ENCODE peak calls at places on chromosome 1, in nine cellular contexts. D, G, S, I, Y, U, F, A and M are unnamed samples.

GRCh38 chr1:196355206-196355786 is 252.9 kb downstream of the KCNT2 start:
- DNase-seq in D (peak; percentile 36), G (peak; percentile 25), I (no peak), F (no peak), U (peak; percentile 41), S (no peak), Y (no peak), A (peak; percentile 62), M (peak; percentile 62)

GRCh38 chr1:110542730-110543129 is 23.8 kb upstream of the KCNA10 start:
- DNase-seq in Y (no peak), D (peak; percentile 41), I (no peak), A (peak; percentile 55), G (peak; percentile 37), S (no peak), F (no peak), U (peak; percentile 15), M (peak; percentile 72)

GRCh38 chr1:51969038-51969705 is 21.3 kb downstream of the RAB3B start:
- DNase-seq in F (peak; percentile 96), G (no peak), U (peak; percentile 39), A (peak; percentile 65), I (no peak), S (no peak), Y (no peak), D (peak; percentile 94), M (peak; percentile 24)

GRCh38 chr1:21237386-21238088 is 52.7 kb downstream of the ECE1 start:
- DNase-seq in I (no peak), F (no peak), A (no peak), D (no peak), S (no peak), G (no peak), Y (no peak), U (no peak), M (no peak)

GRCh38 chr1:84479998-84480397 is 932 bp downstream of the RPF1 start:
- DNase-seq in S (no peak), Y (no peak), D (no peak), A (no peak), G (no peak), U (no peak), F (no peak), I (no peak), M (peak; percentile 10)

GRCh38 chr1:203402609-203403337 is 51.9 kb upstream of the FMOD start:
- DNase-seq in A (peak; percentile 86), S (no peak), F (no peak), G (no peak), Y (no peak), D (peak; percentile 28), U (no peak), I (no peak), M (peak; percentile 58)

GRCh38 chr1:95321516-95321915 is 87.5 kb downstream of the RWDD3 start:
- DNase-seq in U (no peak), F (no peak), S (no peak), G (no peak), D (no peak), I (no peak), A (no peak), Y (no peak), M (no peak)

GRCh38 chr1:1123581-1124507 is 8.0 kb upstream of the C1orf159 start:
- DNase-seq in I (no peak), Y (no peak), A (peak; percentile 18), D (no peak), G (no peak), F (peak; percentile 96), S (peak; percentile 30), U (no peak), M (no peak)

GRCh38 chr1:225657462-225657989 is 4.6 kb upstream of the ENAH start:
- DNase-seq in F (peak; percentile 77), S (peak; percentile 35), A (peak; percentile 71), U (no peak), G (no peak), I (no peak), D (peak; percentile 83), Y (no peak), M (peak; percentile 94)

GRCh38 chr1:210418863-210419641 is 90.3 kb downstream of the HHAT start:
- DNase-seq in S (no peak), A (no peak), Y (no peak), G (no peak), I (no peak), U (no peak), F (no peak), D (no peak), M (no peak)

GRCh38 chr1:83574749-83575148 is 424.2 kb downstream of the TTLL7 start:
- DNase-seq in F (no peak), D (no peak), A (no peak), Y (no peak), U (no peak), G (peak; percentile 15), I (no peak), S (no peak), M (no peak)

GRCh38 chr1:31572323-31573104 is 3.8 kb upstream of the TINAGL1 start:
- DNase-seq in F (peak; percentile 78), D (no peak), A (peak; percentile 55), I (no peak), U (no peak), Y (no peak), G (no peak), S (no peak), M (peak; percentile 70)

GRCh38 chr1:226577401-226578180 is 29.0 kb downstream of the STUM start:
- DNase-seq in G (no peak), I (no peak), S (no peak), A (no peak), Y (no peak), D (no peak), F (no peak), U (no peak), M (no peak)

GRCh38 chr1:88973520-88974137 is 18.8 kb downstream of the KYAT3 start:
- DNase-seq in Y (no peak), A (peak; percentile 59), F (no peak), G (peak; percentile 58), D (peak; percentile 41), S (no peak), I (peak; percentile 28), U (peak; percentile 24), M (peak; percentile 53)

GRCh38 chr1:206555473-206555935 is 48.2 kb downstream of the RASSF5 start:
- DNase-seq in A (peak; percentile 42), S (no peak), F (peak; percentile 78), U (no peak), D (peak; percentile 7), I (peak; percentile 58), Y (no peak), G (peak; percentile 82), M (no peak)

GRCh38 chr1:4975856-4976255 is 321.4 kb downstream of the AJAP1 start:
- DNase-seq in I (no peak), S (no peak), F (no peak), A (no peak), U (no peak), D (no peak), Y (no peak), G (no peak), M (no peak)

GRCh38 chr1:154683820-154684219 is 75.8 kb upstream of the ADAR start:
- DNase-seq in G (no peak), Y (no peak), F (no peak), I (no peak), D (no peak), U (no peak), A (no peak), S (no peak), M (no peak)

DNA sequence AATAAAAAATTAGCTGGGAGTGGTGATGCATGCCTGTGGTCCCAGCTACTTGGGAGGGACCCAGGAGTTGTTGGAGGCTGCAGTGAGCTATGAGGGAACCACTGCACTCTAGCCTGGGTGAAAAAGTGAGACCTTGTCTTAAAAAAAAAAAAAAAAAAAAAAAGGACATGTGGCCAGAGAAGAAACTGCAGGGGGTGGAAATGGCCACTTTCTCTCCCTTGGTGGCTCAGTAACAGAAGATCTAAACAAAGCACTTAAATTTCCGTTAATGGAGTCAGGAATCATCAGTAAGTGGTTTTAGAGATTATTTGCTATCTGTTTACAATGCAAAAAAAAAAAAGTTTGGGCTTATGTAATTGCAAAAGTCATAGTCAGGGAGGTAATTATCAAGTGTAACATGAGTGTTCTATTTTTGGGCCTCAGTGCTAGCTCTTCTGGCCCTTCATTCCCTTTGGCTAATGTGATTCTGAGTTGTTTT is 19.3 kb upstream of the OPRD1 start:
- DNase-seq in I (no peak), U (no peak), S (no peak), G (no peak), D (no peak), Y (no peak), F (peak; percentile 59), A (no peak), M (no peak)
- TF ChIP-seq CTCF in I (peak; percentile 13), U (no peak), S (peak; percentile 17), G (no peak), D (peak; percentile 29), Y (no peak), F (peak; percentile 18), A (peak; percentile 10), M (no peak)

DNA sequence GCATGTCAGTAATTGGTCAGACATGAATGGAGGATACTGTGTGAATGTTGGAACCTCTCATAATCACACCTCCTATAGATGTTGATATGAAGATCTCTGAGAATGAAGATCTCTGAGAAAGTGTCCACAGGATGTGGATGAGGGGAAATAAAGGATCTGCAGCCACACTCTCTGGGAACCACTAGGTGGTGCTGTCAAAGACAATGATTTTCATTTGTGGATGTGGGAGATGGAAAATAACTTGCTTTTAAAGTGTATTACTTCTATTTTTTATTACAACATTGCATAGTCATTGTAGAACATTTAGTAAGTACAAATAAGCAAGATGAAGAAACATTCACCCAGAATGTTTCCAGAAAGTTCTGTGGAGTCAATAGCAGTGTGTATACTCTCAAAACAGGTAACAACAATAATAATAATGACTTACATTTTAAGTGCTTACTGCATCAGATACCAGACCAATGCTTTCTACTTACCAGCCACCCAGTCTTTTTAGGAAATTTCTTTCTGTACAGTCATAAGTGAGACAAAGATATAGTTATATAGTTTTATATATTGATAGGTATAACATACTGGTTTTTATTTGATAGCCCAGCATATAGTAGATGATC is 128.2 kb downstream of the ATG4C start:
- DNase-seq in Y (no peak), D (peak; percentile 18), I (no peak), U (peak; percentile 5), S (no peak), A (peak; percentile 38), F (no peak), G (peak; percentile 12), M (peak; percentile 35)
- TF ChIP-seq CTCF in Y (no peak), D (peak; percentile 89), I (peak; percentile 77), U (peak; percentile 82), S (peak; percentile 60), A (peak; percentile 83), F (peak; percentile 89), G (peak; percentile 73), M (peak; percentile 69)

DNA sequence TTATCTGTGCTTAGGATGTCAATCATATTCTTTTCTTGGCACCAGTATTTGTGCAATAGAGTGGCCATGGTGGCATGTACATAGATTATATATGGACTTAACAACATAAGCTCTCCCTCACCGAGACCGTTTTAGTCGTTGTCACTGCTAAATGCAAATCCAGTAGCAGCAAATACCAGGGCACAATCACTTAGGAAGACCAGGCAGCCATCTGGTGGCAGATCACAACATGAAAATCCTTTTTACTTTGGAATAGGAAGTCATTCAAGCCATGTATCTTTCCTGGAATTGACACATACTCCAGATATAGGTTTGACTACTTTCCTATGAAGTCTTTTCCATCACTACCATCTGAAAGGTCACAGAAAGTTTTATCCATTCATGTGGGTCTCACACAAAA is 53.2 kb upstream of the C1orf87 start:
- DNase-seq in G (no peak), D (no peak), U (no peak), Y (no peak), I (no peak), A (no peak), F (no peak), S (no peak), M (no peak)
- TF ChIP-seq CTCF in G (no peak), D (peak; percentile 33), U (no peak), Y (no peak), I (no peak), A (no peak), F (peak; percentile 26), S (peak; percentile 17), M (no peak)

GRCh38 chr1:17948594-17948993 is 159.0 kb upstream of the IGSF21 start:
- DNase-seq in F (no peak), G (no peak), S (peak; percentile 31), I (no peak), D (no peak), A (no peak), U (no peak), Y (no peak), M (no peak)
- TF ChIP-seq CTCF in F (no peak), G (no peak), S (no peak), I (no peak), D (no peak), A (no peak), U (no peak), Y (no peak), M (no peak)